ENCODE peak calls at places on chromosomes 6 and 20, in nine cellular contexts. X is transverse colon, B is WTC11, D is BE2C, O is HFF-Myc, Y is left ventricle myocardium inferior, R is fibroblast of lung, E is pancreas, A is tibial artery. P is an unnamed sample.

GRCh38 chr20:688809-689208 is 13.2 kb upstream of the SCRT2 start:
- DNase-seq in X (no peak), B (peak; percentile 46), D (no peak), O (no peak), Y (no peak), R (no peak), E (no peak), A (no peak), P (no peak)

GRCh38 chr6:122869437-122870024 is 80.5 kb downstream of the SMPDL3A start:
- DNase-seq in X (peak; percentile 25), B (peak; percentile 22), D (peak; percentile 19), O (peak; percentile 14), Y (no peak), R (peak; percentile 63), E (no peak), A (no peak), P (peak; percentile 28)

GRCh38 chr6:44430322-44430721 is 42.8 kb downstream of the CDC5L start:
- DNase-seq in X (no peak), B (no peak), D (no peak), O (peak; percentile 33), Y (no peak), R (peak; percentile 37), E (no peak), A (no peak), P (peak; percentile 36)

GRCh38 chr6:148758492-148758891 is 11.7 kb downstream of the UST start:
- DNase-seq in X (peak; percentile 40), B (no peak), D (no peak), O (no peak), Y (no peak), R (no peak), E (no peak), A (no peak), P (no peak)

GRCh38 chr6:35731414-35731735 is 5.5 kb upstream of the ARMC12 start:
- DNase-seq in X (peak; percentile 98), B (peak; percentile 99), D (peak; percentile 97), O (no peak), Y (peak; percentile 99), R (peak; percentile 88), E (peak; percentile 93), A (peak; percentile 98), P (peak; percentile 97)

GRCh38 chr6:139764498-139764986 is 390.1 kb upstream of the CITED2 start:
- DNase-seq in X (no peak), B (no peak), D (no peak), O (peak; percentile 91), Y (no peak), R (peak; percentile 93), E (no peak), A (no peak), P (peak; percentile 98)

GRCh38 chr20:1857403-1857941 is 37.7 kb upstream of the SIRPA start:
- DNase-seq in X (no peak), B (no peak), D (no peak), O (no peak), Y (no peak), R (no peak), E (no peak), A (no peak), P (no peak)

GRCh38 chr20:3242167-3242692 is 3.2 kb upstream of the SLC4A11 start:
- DNase-seq in X (no peak), B (no peak), D (no peak), O (no peak), Y (no peak), R (no peak), E (no peak), A (no peak), P (no peak)

GRCh38 chr20:46128310-46129151 is 10.4 kb downstream of the CD40 start:
- DNase-seq in X (no peak), B (peak; percentile 71), D (peak; percentile 78), O (no peak), Y (no peak), R (no peak), E (no peak), A (no peak), P (peak; percentile 26)

GRCh38 chr6:24430086-24430485 is 27.4 kb downstream of the MRS2 start:
- DNase-seq in X (no peak), B (no peak), D (no peak), O (no peak), Y (no peak), R (no peak), E (no peak), A (no peak), P (peak; percentile 73)

GRCh38 chr20:16279320-16279719 is 293.9 kb downstream of the KIF16B start:
- DNase-seq in X (no peak), B (peak; percentile 17), D (no peak), O (no peak), Y (no peak), R (no peak), E (no peak), A (no peak), P (no peak)

GRCh38 chr6:124200661-124201060 is 397.0 kb downstream of the NKAIN2 start:
- DNase-seq in X (no peak), B (no peak), D (no peak), O (no peak), Y (no peak), R (no peak), E (no peak), A (no peak), P (no peak)

GRCh38 chr6:106133040-106133439 is 46.9 kb downstream of the PRDM1 start:
- DNase-seq in X (no peak), B (no peak), D (no peak), O (no peak), Y (no peak), R (no peak), E (no peak), A (no peak), P (no peak)

GRCh38 chr6:147205690-147206600 is 1.7 kb downstream of the STXBP5 start:
- DNase-seq in X (peak; percentile 57), B (no peak), D (peak; percentile 47), O (no peak), Y (no peak), R (peak; percentile 56), E (no peak), A (no peak), P (peak; percentile 52)

GRCh38 chr6:168450921-168451320 is 9.9 kb downstream of the SMOC2 start:
- DNase-seq in X (no peak), B (no peak), D (no peak), O (no peak), Y (no peak), R (no peak), E (no peak), A (no peak), P (no peak)

GRCh38 chr6:131063028-131063763 is at the start of gene EPB41L2:
- DNase-seq in X (peak; percentile 92), B (peak; percentile 92), D (peak; percentile 79), O (peak; percentile 61), Y (peak; percentile 90), R (peak; percentile 88), E (peak; percentile 90), A (peak; percentile 93), P (peak; percentile 91)
- TF ChIP-seq CTCF in X (peak; percentile 49), B (no peak), D (no peak), O (no peak), Y (peak; percentile 66), R (peak; percentile 11), E (peak; percentile 11), A (peak; percentile 50), P (no peak)

GRCh38 chr20:11672959-11673358 is 244.7 kb upstream of the BTBD3 start:
- DNase-seq in X (no peak), B (no peak), D (no peak), O (no peak), Y (no peak), R (no peak), E (no peak), A (no peak), P (no peak)

GRCh38 chr20:11677445-11678235 is 240.1 kb upstream of the BTBD3 start:
- DNase-seq in X (no peak), B (no peak), D (no peak), O (no peak), Y (no peak), R (no peak), E (no peak), A (no peak), P (no peak)

GRCh38 chr20:11675920-11676617 is 241.6 kb upstream of the BTBD3 start:
- DNase-seq in X (no peak), B (no peak), D (no peak), O (no peak), Y (no peak), R (peak; percentile 0), E (no peak), A (no peak), P (no peak)

GRCh38 chr20:11682285-11682684 is 235.4 kb upstream of the BTBD3 start:
- DNase-seq in X (no peak), B (no peak), D (no peak), O (no peak), Y (no peak), R (no peak), E (no peak), A (no peak), P (no peak)

DNA sequence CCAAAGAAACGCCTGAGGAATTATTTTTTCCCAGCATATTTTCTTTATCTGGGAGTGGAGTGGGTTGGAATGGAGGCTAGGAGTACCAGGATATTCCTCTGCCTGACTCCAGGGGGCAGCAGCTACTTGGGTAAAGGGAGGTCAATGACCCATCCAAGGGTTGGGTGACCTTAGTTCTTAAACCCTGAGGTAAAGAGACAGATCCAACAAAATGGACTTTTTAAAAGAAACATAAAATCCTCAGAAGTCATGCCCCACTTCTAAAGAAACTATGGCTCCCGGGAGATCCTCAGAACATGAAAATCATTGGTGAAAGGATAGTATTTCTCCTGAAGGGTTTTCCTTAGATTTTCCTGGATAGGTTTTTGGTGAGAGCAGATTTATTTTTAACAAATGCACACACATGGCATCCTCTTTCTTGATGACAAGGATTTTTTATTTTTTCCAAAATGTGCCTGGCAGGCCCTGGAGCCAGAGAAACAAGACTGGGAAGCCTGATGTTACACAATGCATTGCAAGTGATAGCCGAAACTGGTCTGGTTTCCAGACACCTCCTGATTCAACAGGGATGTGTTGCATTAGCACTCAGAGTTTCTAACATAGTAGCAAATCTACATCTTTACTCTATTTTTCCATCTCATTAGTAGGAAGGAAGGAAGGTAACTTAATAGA is 240.9 kb upstream of the BTBD3 start:
- DNase-seq in X (peak; percentile 46), B (peak; percentile 77), D (peak; percentile 58), O (peak; percentile 4), Y (no peak), R (peak; percentile 52), E (peak; percentile 53), A (no peak), P (peak; percentile 78)
- TF ChIP-seq CTCF in X (peak; percentile 78), B (peak; percentile 84), D (peak; percentile 81), O (peak; percentile 73), Y (peak; percentile 84), R (peak; percentile 82), E (peak; percentile 70), A (peak; percentile 58), P (peak; percentile 95)

GRCh38 chr20:23350007-23350854 is at the start of gene NXT1:
- DNase-seq in X (peak; percentile 98), B (peak; percentile 94), D (peak; percentile 94), O (peak; percentile 92), Y (peak; percentile 96), R (peak; percentile 99), E (peak; percentile 98), A (peak; percentile 99), P (peak; percentile 98)
- TF ChIP-seq CTCF in X (no peak), B (no peak), D (no peak), O (no peak), Y (peak; percentile 36), R (no peak), E (no peak), A (peak; percentile 14), P (peak; percentile 1)

DNA sequence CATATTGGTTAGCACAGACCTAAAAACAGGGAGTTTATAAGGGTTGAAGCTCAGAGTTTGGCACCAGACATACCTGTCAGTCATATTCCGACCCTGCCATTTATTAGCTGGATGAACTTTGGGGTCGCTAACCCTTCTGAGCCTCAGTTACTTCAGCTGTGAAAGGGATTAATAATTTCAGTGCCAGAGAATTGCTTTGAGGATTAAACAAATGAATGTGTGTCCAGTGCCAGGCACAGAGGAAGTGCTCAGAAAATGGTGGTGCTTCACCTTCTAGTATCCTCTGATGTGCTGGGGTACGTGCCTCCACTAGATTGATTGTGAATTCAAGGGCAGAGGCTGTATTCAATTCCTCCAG is 4.1 kb upstream of the EPB41L1 start:
- DNase-seq in X (no peak), B (no peak), D (no peak), O (no peak), Y (no peak), R (no peak), E (no peak), A (no peak), P (no peak)
- TF ChIP-seq CTCF in X (no peak), B (no peak), D (no peak), O (no peak), Y (no peak), R (no peak), E (no peak), A (no peak), P (no peak)

P was measured in foreskin fibroblast.